ENCODE peak calls at places on chromosomes 2 and 18, in four cellular contexts. B, Q, O and W are unnamed samples.

GRCh38 chr2:226088366-226088674 is 688.8 kb downstream of the NYAP2 start:
- DNase-seq in B (no peak), Q (no peak), O (no peak), W (no peak)

GRCh38 chr2:16135913-16136310 is 195.6 kb downstream of the MYCN start:
- DNase-seq in B (no peak), Q (no peak), O (no peak), W (no peak)

GRCh38 chr2:173109253-173110188 is 33.9 kb downstream of the MAP3K20 start:
- DNase-seq in B (no peak), Q (no peak), O (no peak), W (no peak)

GRCh38 chr2:118232391-118233255 is 144.4 kb downstream of the INSIG2 start:
- DNase-seq in B (no peak), Q (no peak), O (no peak), W (no peak)

GRCh38 chr2:174445248-174445647 is 41.6 kb downstream of the GPR155 start:
- DNase-seq in B (no peak), Q (no peak), O (no peak), W (no peak)

GRCh38 chr2:161250864-161251436 is 57.3 kb upstream of the PSMD14 start:
- DNase-seq in B (no peak), Q (no peak), O (no peak), W (no peak)

GRCh38 chr18:69590150-69590549 is 189.5 kb downstream of the DOK6 start:
- DNase-seq in B (no peak), Q (no peak), O (no peak), W (no peak)

GRCh38 chr18:49562481-49563129 is 748 bp downstream of the LIPG start:
- DNase-seq in B (no peak), Q (no peak), O (no peak), W (no peak)

GRCh38 chr2:177275671-177276070 is 11.1 kb upstream of the NFE2L2 start:
- DNase-seq in B (no peak), Q (no peak), O (no peak), W (no peak)

GRCh38 chr2:29024882-29025430 is 43.9 kb downstream of the TOGARAM2 start:
- DNase-seq in B (no peak), Q (no peak), O (no peak), W (no peak)

GRCh38 chr18:79582978-79583377 is 96.6 kb upstream of the CTDP1 start:
- DNase-seq in B (no peak), Q (no peak), O (no peak), W (no peak)
- H3K4me1 ChIP-seq in B (no peaks in the 10 kb centered on the region), Q (no peaks in the 10 kb centered on the region), O (peaks cover 12% of the 10 kb centered on the region), W (peaks cover 8% of the 10 kb centered on the region)

DNA sequence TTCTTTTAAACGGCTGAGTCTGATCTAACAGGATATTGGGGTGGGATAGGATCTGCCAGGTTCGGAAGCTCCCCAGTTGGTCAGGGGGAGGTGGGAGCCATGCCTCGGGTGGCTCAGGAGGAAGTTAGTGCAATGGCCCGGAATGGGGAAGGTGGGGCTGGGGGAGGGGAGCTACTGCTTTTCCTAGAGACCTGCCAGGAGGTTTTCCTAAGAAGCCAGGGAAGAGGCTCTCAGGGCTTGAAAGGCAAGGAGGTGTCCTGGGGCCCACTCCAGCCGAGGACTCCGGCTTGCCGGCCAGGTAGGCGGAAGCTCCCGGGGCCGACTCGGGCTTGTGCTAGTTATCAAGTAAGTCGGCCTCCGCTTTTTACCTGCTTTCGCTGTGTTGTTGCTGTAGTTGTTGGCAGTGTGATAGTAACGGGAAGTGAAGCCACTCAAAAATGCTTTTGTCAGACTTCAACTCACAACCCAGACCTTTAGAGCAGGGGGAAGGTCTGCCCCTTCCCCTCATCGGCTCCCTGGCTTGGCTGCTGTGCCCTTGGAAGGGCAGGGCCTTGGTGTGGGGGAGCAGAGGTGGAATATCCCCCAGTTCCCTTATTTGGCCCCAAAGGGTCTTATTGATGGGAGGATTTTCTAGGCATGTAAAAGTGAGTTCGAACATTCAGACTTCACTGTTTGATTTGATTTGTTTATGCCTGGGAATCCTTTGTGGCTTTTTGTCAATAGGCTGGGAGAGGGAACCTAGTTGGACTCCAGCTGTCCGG is 5.4 kb downstream of the GDF7 start:
- DNase-seq in B (no peak), Q (no peak), O (no peak), W (no peak)
- H3K4me1 ChIP-seq in B (peaks cover 18% of the 10 kb centered on the region), Q (peaks cover 32% of the 10 kb centered on the region), O (peaks cover 74% of the 10 kb centered on the region), W (peaks cover 27% of the 10 kb centered on the region)

GRCh38 chr2:27796991-27797752 is 25.7 kb downstream of the MRPL33 start:
- DNase-seq in B (no peak), Q (no peak), O (peak; percentile 63), W (no peak)
- H3K4me1 ChIP-seq in B (peaks cover 14% of the 10 kb centered on the region), Q (peaks cover 10% of the 10 kb centered on the region), O (peaks cover 72% of the 10 kb centered on the region), W (peaks cover 57% of the 10 kb centered on the region)

DNA sequence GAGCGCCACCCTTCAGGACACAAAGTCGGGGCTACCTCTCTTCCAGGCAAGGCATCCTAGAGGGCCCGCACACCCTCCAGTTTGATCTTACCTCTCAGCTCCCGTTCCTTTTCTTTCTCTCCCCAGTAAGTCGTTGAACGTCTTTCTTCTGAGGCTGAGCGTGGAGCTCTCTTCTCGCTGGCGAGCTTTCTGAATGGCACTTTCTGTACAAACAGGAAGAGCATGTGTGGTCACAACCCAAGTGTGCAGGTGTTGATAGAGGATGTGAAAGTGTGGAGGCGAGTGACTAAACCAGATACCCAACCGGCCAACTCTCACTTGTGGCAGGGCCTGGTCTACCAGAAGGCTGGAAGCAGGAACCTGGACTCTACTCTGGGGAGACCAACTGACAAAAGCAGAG is at the start of gene AFF3:
- DNase-seq in B (peak; percentile 9), Q (no peak), O (no peak), W (no peak)
- H3K4me1 ChIP-seq in B (no peaks in the 10 kb centered on the region), Q (no peaks in the 10 kb centered on the region), O (no peaks in the 10 kb centered on the region), W (no peaks in the 10 kb centered on the region)

DNA sequence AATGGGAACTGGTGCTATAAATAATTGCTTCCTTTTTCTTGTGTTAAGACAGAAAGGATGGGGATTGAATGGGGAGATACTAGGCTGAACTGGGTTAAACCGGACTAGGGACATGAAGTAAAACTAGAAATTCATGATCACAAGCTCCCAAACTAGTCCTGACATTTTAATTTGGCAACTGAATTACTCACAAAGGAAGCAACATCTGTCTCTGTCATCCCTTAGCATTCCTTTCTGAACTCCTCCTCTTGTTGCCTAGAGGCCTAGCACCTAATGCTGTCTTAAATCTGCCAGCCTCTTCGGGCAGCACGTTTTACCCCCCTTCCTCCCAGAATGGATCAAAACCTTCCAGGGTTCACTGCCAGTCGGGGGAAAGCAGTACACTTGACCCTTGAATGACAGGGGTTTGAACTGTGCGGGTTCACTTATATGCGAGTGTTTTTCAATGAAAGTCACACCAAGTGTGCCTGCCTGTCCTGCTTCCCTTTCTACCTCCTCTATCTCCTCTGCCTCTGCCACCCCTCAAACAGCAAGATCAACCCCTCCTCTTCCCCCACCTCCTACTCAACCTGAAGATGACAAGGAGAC is 8.2 kb downstream of the KCTD1 start:
- DNase-seq in B (no peak), Q (no peak), O (no peak), W (no peak)
- H3K4me1 ChIP-seq in B (peaks cover 20% of the 10 kb centered on the region), Q (peaks cover 8% of the 10 kb centered on the region), O (peaks cover 30% of the 10 kb centered on the region), W (peaks cover 5% of the 10 kb centered on the region)